ENCODE peak calls at places on chromosomes 16 and 17, in four cellular contexts. One of them, this sample, is unnamed.

GRCh38 chr17:39738568-39738901 is 797 bp downstream of the GRB7 start:
- DNase-seq in heart left ventricle: no peak
- DNase-seq in ACHN: peak; percentile 76
- DNase-seq in Ammon's horn: no peak
- DNase-seq in this sample: no peak

GRCh38 chr17:6526362-6527152 is 29.8 kb downstream of the PITPNM3 start:
- DNase-seq in heart left ventricle: no peak
- DNase-seq in ACHN: peak; percentile 42
- DNase-seq in Ammon's horn: no peak
- DNase-seq in this sample: no peak

GRCh38 chr17:38511126-38512108 is 83.2 kb downstream of the ARHGAP23 start:
- DNase-seq in heart left ventricle: no peak
- DNase-seq in ACHN: peak; percentile 60
- DNase-seq in Ammon's horn: no peak
- DNase-seq in this sample: no peak

GRCh38 chr17:37494401-37494831 is 4.7 kb downstream of the DUSP14 start:
- DNase-seq in heart left ventricle: no peak
- DNase-seq in ACHN: no peak
- DNase-seq in Ammon's horn: no peak
- DNase-seq in this sample: no peak

GRCh38 chr16:53775821-53776431 is 72.0 kb downstream of the FTO start:
- DNase-seq in heart left ventricle: peak; percentile 30
- DNase-seq in ACHN: peak; percentile 88
- DNase-seq in Ammon's horn: peak; percentile 18
- DNase-seq in this sample: peak; percentile 57

GRCh38 chr16:11688520-11688886 is 20.2 kb downstream of the SNN start:
- DNase-seq in heart left ventricle: no peak
- DNase-seq in ACHN: no peak
- DNase-seq in Ammon's horn: no peak
- DNase-seq in this sample: no peak

GRCh38 chr16:11224894-11225676 is 30.9 kb downstream of the SOCS1 start:
- DNase-seq in heart left ventricle: no peak
- DNase-seq in ACHN: no peak
- DNase-seq in Ammon's horn: peak; percentile 57
- DNase-seq in this sample: peak; percentile 78

GRCh38 chr17:49976163-49976827 is 7.3 kb downstream of the DLX4 start:
- DNase-seq in heart left ventricle: no peak
- DNase-seq in ACHN: no peak
- DNase-seq in Ammon's horn: no peak
- DNase-seq in this sample: no peak

GRCh38 chr17:50304781-50305404 is 30.6 kb downstream of the TMEM92 start:
- DNase-seq in heart left ventricle: no peak
- DNase-seq in ACHN: no peak
- DNase-seq in Ammon's horn: no peak
- DNase-seq in this sample: peak; percentile 68

This sample was measured in right cardiac atrium.